ENCODE peak calls at places on chromosomes 1 and 21, in five cellular contexts. G is GM23338, Y is HCT116, Z is suprapubic skin, S is K562. K is an unnamed sample.

GRCh38 chr1:182087951-182088350 is 26.4 kb upstream of the ZNF648 start:
- DNase-seq in Y (no peak), S (no peak), G (no peak), Z (no peak), K (no peak)

GRCh38 chr1:5140962-5141361 is 486.6 kb downstream of the AJAP1 start:
- DNase-seq in G (no peak), Z (no peak), Y (no peak), S (no peak), K (no peak)

GRCh38 chr1:243850368-243851128 is 505 bp upstream of the AKT3 start:
- DNase-seq in Y (no peak), Z (peak; percentile 86), G (peak; percentile 90), S (peak; percentile 80), K (no peak)

GRCh38 chr1:37477198-37477931 is 3.0 kb downstream of the ZC3H12A start:
- DNase-seq in S (peak; percentile 28), Z (peak; percentile 74), G (peak; percentile 69), Y (no peak), K (no peak)

GRCh38 chr1:200038987-200039848 is 11.7 kb downstream of the NR5A2 start:
- DNase-seq in S (no peak), Y (peak; percentile 10), G (peak; percentile 85), Z (no peak), K (no peak)

GRCh38 chr1:206935491-206936067 is 10.7 kb downstream of the PIGR start:
- DNase-seq in Y (no peak), Z (no peak), S (peak; percentile 91), G (peak; percentile 90), K (no peak)

GRCh38 chr1:208149776-208150514 is 94.2 kb downstream of the PLXNA2 start:
- DNase-seq in S (no peak), G (no peak), Z (no peak), Y (no peak), K (no peak)

GRCh38 chr1:17059391-17060128 is 5.7 kb upstream of the SDHB start:
- DNase-seq in Y (peak; percentile 59), Z (no peak), G (peak; percentile 91), S (peak; percentile 78), K (peak; percentile 59)

GRCh38 chr1:27487927-27488522 is 1.9 kb downstream of the WASF2 start:
- DNase-seq in Z (no peak), Y (no peak), G (no peak), S (no peak), K (no peak)

GRCh38 chr1:177871633-177872562 is 98.0 kb downstream of the SEC16B start:
- DNase-seq in G (no peak), Z (no peak), Y (no peak), S (no peak), K (no peak)

GRCh38 chr1:222334026-222334680 is 213.8 kb downstream of the HHIPL2 start:
- DNase-seq in Y (no peak), S (no peak), G (no peak), Z (no peak), K (no peak)

GRCh38 chr1:6701437-6702153 is at the start of gene DNAJC11:
- DNase-seq in Y (peak; percentile 74), Z (peak; percentile 92), G (peak; percentile 90), S (peak; percentile 96), K (peak; percentile 33)

GRCh38 chr1:170340259-170340658 is 191.7 kb upstream of the GORAB start:
- DNase-seq in Y (no peak), G (no peak), Z (no peak), S (no peak), K (no peak)

GRCh38 chr1:9234223-9235122 is at the start of gene H6PD:
- DNase-seq in Z (peak; percentile 92), Y (peak; percentile 66), G (peak; percentile 88), S (peak; percentile 99), K (peak; percentile 33)

GRCh38 chr1:6614019-6614952 is 755 bp downstream of the PHF13 start:
- DNase-seq in Y (no peak), S (peak; percentile 97), G (peak; percentile 68), Z (no peak), K (no peak)

GRCh38 chr1:43968348-43968948 is 1.4 kb upstream of the DPH2 start:
- DNase-seq in S (peak; percentile 68), Z (no peak), Y (no peak), G (peak; percentile 88), K (no peak)

GRCh38 chr1:221437171-221437570 is 304.7 kb downstream of the DUSP10 start:
- DNase-seq in Z (no peak), G (no peak), Y (no peak), S (no peak), K (no peak)

GRCh38 chr1:206575165-206575893 is 36.9 kb downstream of the EIF2D start:
- DNase-seq in Z (no peak), S (peak; percentile 79), G (peak; percentile 22), Y (no peak), K (no peak)

GRCh38 chr1:243482237-243483022 is 226.6 kb downstream of the SDCCAG8 start:
- DNase-seq in Y (no peak), Z (no peak), S (no peak), G (peak; percentile 78), K (no peak)

GRCh38 chr1:109241344-109241743 is 8.0 kb upstream of the CELSR2 start:
- DNase-seq in S (peak; percentile 66), G (peak; percentile 58), Y (no peak), Z (no peak), K (no peak)

GRCh38 chr1:37476460-37477197 is 2.2 kb downstream of the ZC3H12A start:
- DNase-seq in S (no peak), Z (peak; percentile 90), Y (no peak), G (no peak), K (no peak)

GRCh38 chr1:197910120-197911110 is 6.8 kb upstream of the LHX9 start:
- DNase-seq in Z (no peak), Y (no peak), G (peak; percentile 45), S (no peak), K (no peak)

GRCh38 chr1:236287757-236288619 is 6.2 kb upstream of the ERO1B start:
- DNase-seq in G (peak; percentile 94), Y (no peak), S (peak; percentile 84), Z (no peak), K (no peak)

GRCh38 chr21:39386194-39386593 is 37.3 kb upstream of the HMGN1 start:
- DNase-seq in Y (no peak), S (no peak), Z (no peak), G (no peak), K (no peak)

GRCh38 chr1:25538165-25538860 is 5.1 kb upstream of the LDLRAP1 start:
- DNase-seq in S (no peak), Z (no peak), Y (no peak), G (no peak), K (no peak)

GRCh38 chr1:25541425-25541824 is 2.0 kb upstream of the LDLRAP1 start:
- DNase-seq in Y (no peak), G (no peak), Z (no peak), S (no peak), K (no peak)

GRCh38 chr1:25543106-25543424 is 341 bp upstream of the LDLRAP1 start:
- DNase-seq in Y (no peak), S (no peak), G (no peak), Z (no peak), K (no peak)

GRCh38 chr1:25541889-25542658 is 1.3 kb upstream of the LDLRAP1 start:
- DNase-seq in Z (no peak), G (no peak), S (no peak), Y (no peak), K (no peak)

DNA sequence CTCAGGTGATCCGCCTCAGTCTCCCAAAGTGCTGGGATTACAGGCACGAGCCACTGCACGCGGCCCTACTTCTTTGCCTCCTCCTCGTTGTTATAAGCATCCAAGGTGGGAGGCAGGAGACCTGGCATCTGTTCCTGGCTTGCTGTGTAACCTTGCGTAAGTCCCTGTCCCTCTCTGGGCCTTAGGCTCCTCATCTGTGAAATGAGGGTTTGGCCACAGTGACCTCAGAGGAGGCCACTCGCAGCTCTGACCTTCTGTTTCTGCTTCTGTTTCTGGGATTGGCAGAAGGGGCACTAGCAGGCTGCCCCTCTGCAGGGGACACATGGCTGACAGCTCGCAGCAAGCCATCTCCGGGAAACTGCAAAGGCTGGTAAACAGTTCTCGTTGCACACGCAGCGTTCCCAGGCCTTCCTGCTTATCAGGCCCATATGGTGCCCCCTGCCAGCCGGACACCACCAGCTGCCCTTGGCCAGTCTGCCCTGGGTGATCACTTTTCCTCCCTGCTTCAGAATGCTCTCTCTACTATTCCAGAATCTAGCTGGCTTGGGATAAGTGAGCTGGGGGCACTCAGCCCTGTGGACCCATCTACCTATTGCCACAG is 2.6 kb upstream of the LDLRAP1 start:
- DNase-seq in S (no peak), Y (no peak), Z (no peak), G (no peak), K (no peak)
- TF ChIP-seq POLR2AphosphoS5 in S (no peak), Y (no peak), Z (no peak), G (no peak), K (no peak)

DNA sequence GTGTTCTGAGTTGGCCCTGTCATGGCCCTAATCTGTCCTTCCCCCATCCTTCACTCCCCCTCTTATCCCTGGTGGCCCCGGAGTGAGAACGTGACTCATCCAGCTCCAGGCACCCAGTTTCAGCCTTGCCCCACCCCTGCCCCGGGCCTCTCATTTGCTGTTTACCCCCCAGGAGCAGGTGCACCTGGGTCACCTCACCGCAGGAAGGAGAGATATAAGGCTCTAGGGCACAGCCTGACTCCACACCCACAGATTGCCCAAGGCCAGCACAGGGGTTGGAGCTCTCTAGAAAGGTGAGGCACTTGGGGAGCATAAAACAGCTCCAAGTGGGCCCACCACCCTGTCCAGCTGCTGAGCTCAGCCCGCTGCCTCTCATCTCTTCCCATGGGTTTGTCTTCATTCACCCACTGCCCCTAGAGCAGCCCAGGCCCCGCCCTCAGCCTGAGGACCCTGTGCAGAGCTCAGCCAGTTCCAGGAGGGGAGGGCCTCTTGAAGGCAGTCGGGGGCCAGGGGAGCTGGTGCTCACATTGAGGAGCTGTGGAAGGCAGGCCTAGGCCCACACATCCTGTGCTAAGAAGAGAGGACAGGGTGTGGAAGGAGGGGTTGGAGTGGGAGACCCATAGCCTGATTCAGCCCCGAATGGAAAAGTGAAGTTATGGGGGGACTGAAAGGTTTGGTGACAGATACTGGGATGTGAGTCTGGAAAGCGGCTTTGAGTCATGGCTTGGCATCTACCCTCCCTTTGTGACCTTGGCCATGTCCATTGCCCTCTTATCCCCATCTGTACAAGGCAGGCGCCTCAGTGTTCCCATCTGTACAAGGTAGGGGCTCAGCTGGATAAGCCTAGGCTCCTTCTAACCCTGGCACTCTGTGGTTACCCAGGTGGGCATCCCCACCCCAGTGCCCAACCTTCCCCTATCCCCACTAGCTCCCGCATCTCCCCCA is 16.1 kb upstream of the GPR37L1 start:
- DNase-seq in S (peak; percentile 88), G (no peak), Y (peak; percentile 65), Z (no peak), K (no peak)
- H3K27ac ChIP-seq in S (peak overlapping the region; percentile 60), G (peak overlapping the region; percentile 5), Y (peak overlapping the region; percentile 86), Z (peak overlapping the region; percentile 48), K (peak overlapping the region; percentile 80)

GRCh38 chr1:115088115-115088794 is 1.0 kb downstream of the TSPAN2 start:
- DNase-seq in S (no peak), Z (no peak), Y (no peak), G (peak; percentile 31), K (no peak)

GRCh38 chr1:115090547-115090946 is 1.2 kb upstream of the TSPAN2 start:
- DNase-seq in S (no peak), Z (no peak), G (peak; percentile 63), Y (no peak), K (no peak)

GRCh38 chr1:115089443-115090340 is at the start of gene TSPAN2:
- DNase-seq in S (peak; percentile 45), Y (no peak), G (peak; percentile 98), Z (no peak), K (no peak)

GRCh38 chr1:115090956-115091355 is 1.7 kb upstream of the TSPAN2 start:
- DNase-seq in G (no peak), Z (no peak), Y (no peak), S (no peak), K (no peak)

GRCh38 chr1:115088871-115089442 is 346 bp downstream of the TSPAN2 start:
- DNase-seq in Z (no peak), S (no peak), G (no peak), Y (no peak), K (no peak)
- TF ChIP-seq POLR2AphosphoS5 in Z (no peak), S (no peak), G (no peak), Y (no peak), K (no peak)

GRCh38 chr21:45465105-45465504 is 60.1 kb downstream of the COL18A1 start:
- DNase-seq in S (no peak), G (no peak), Z (no peak), Y (no peak), K (no peak)
- H3K27ac ChIP-seq in S (no peak overlapping the region), G (no peak overlapping the region), Z (no peak overlapping the region), Y (no peak overlapping the region), K (peak overlapping the region; percentile 90)

K was measured in Panc1.